ENCODE peak calls at places on chromosomes 7 and 10, in six cellular contexts. A is A549, Q is WTC11, G is HepG2, F is K562, Y is H1. J is an unnamed sample.

GRCh38 chr7:123711832-123712293 is 36.9 kb downstream of the WASL start:
- DNase-seq in F (peak), G (no peak), Q (no peak), Y (no peak), A (no peak), J (no peak)

GRCh38 chr7:33128631-33128989 is 754 bp upstream of the BBS9 start:
- DNase-seq in G (no peak), Q (no peak), F (no peak), A (no peak), Y (no peak), J (no peak)

GRCh38 chr7:158746957-158747356 is 42.4 kb upstream of the NCAPG2 start:
- DNase-seq in Q (no peak), Y (no peak), F (no peak), A (no peak), G (no peak), J (no peak)

GRCh38 chr10:10794056-10794455 is 223.6 kb upstream of the CELF2 start:
- DNase-seq in Q (no peak), F (no peak), G (no peak), Y (no peak), A (no peak), J (no peak)

GRCh38 chr10:116857156-116857555 is 7.9 kb downstream of the ENO4 start:
- DNase-seq in A (no peak), G (no peak), Y (no peak), F (no peak), Q (no peak), J (no peak)

GRCh38 chr10:59805043-59805442 is 51.8 kb upstream of the MRLN start:
- DNase-seq in F (peak), A (peak), Y (peak), G (peak), Q (peak), J (no peak)

GRCh38 chr10:75358121-75358520 is 43.4 kb downstream of the ZNF503 start:
- DNase-seq in Q (no peak), G (no peak), A (no peak), Y (no peak), F (no peak), J (no peak)

GRCh38 chr7:115558186-115558585 is 472.4 kb downstream of the TFEC start:
- DNase-seq in Y (no peak), Q (no peak), A (no peak), G (no peak), F (no peak), J (no peak)

GRCh38 chr7:157843336-157844140 is 506.7 kb downstream of the DNAJB6 start:
- DNase-seq in F (no peak), A (no peak), Y (no peak), Q (no peak), G (no peak), J (no peak)

GRCh38 chr10:57983226-57983870 is 284.3 kb downstream of the IPMK start:
- DNase-seq in G (no peak), Y (no peak), F (no peak), A (no peak), Q (no peak), J (no peak)

GRCh38 chr10:59362184-59362966 is at the start of gene FAM13C:
- DNase-seq in G (peak), Y (peak), A (peak), Q (peak), F (no peak), J (peak)

GRCh38 chr7:98077762-98078161 is 28.9 kb upstream of the LMTK2 start:
- DNase-seq in Y (no peak), F (no peak), A (no peak), G (no peak), Q (no peak), J (no peak)

GRCh38 chr10:24465124-24465874 is 256.4 kb downstream of the KIAA1217 start:
- DNase-seq in A (no peak), Q (no peak), G (no peak), Y (no peak), F (no peak), J (no peak)

GRCh38 chr7:44750921-44751571 is 2.4 kb downstream of the ZMIZ2 start:
- DNase-seq in Q (no peak), Y (no peak), G (no peak), A (no peak), F (peak), J (no peak)

GRCh38 chr10:35377050-35377723 is 40.9 kb downstream of the CCNY start:
- DNase-seq in Y (no peak), Q (no peak), G (no peak), F (no peak), A (no peak), J (no peak)

GRCh38 chr10:64574371-64574770 is 1053.2 kb downstream of the REEP3 start:
- DNase-seq in F (peak), G (no peak), A (no peak), Q (no peak), Y (no peak), J (no peak)

GRCh38 chr7:37732253-37732652 is 48.7 kb downstream of the GPR141 start:
- DNase-seq in F (peak), Y (peak), G (peak), Q (peak), A (no peak), J (peak)

GRCh38 chr10:56551037-56551436 is 190.0 kb upstream of the ZWINT start:
- DNase-seq in F (no peak), A (no peak), Y (no peak), Q (no peak), G (peak), J (no peak)

GRCh38 chr7:78607099-78607498 is 808.5 kb downstream of the PHTF2 start:
- DNase-seq in F (no peak), A (no peak), Y (peak), G (no peak), Q (peak), J (no peak)

GRCh38 chr7:52269669-52270068 is 765.8 kb upstream of the POM121L12 start:
- DNase-seq in Q (no peak), A (no peak), F (no peak), Y (no peak), G (no peak), J (peak)

GRCh38 chr10:62373995-62374861 is at the start of gene ZNF365:
- DNase-seq in A (peak), G (no peak), F (no peak), Q (peak), Y (no peak), J (no peak)

GRCh38 chr10:89224697-89225443 is 17.8 kb upstream of the CH25H start:
- DNase-seq in F (peak), G (no peak), A (no peak), Q (no peak), Y (no peak), J (peak)

GRCh38 chr10:4569132-4569531 is 256.9 kb upstream of the AKR1E2 start:
- DNase-seq in Q (no peak), G (no peak), A (no peak), Y (no peak), F (no peak), J (no peak)

GRCh38 chr7:55230014-55230413 is 135.1 kb upstream of the LANCL2 start:
- DNase-seq in A (no peak), Q (no peak), F (no peak), Y (no peak), G (no peak), J (no peak)

GRCh38 chr7:99036531-99037175 is 107.3 kb downstream of the SMURF1 start:
- DNase-seq in Q (peak), Y (peak), F (peak), G (peak), A (peak), J (peak)

GRCh38 chr10:88458209-88458608 is 124.9 kb downstream of the RNLS start:
- DNase-seq in A (no peak), F (no peak), Q (no peak), G (no peak), Y (no peak), J (no peak)

GRCh38 chr10:71136036-71136690 is 76.2 kb upstream of the UNC5B start:
- DNase-seq in Q (no peak), Y (no peak), F (no peak), A (no peak), G (no peak), J (no peak)

GRCh38 chr7:131493559-131493958 is 62.9 kb downstream of the PODXL start:
- DNase-seq in G (no peak), A (no peak), Q (no peak), F (no peak), Y (no peak), J (no peak)

GRCh38 chr7:132367795-132368194 is 208.5 kb downstream of the PLXNA4 start:
- DNase-seq in Y (no peak), G (no peak), F (no peak), A (no peak), Q (no peak), J (no peak)

GRCh38 chr10:15189133-15189881 is 20.8 kb upstream of the NMT2 start:
- DNase-seq in A (no peak), Q (no peak), F (no peak), G (no peak), Y (no peak), J (no peak)

GRCh38 chr10:100370561-100370975 is 23.5 kb downstream of the SCD start:
- DNase-seq in A (no peak), F (peak), G (peak), Y (no peak), Q (no peak), J (no peak)

GRCh38 chr10:85767936-85768335 is 598.7 kb downstream of the GRID1 start:
- DNase-seq in Q (no peak), F (no peak), A (no peak), G (no peak), Y (no peak), J (no peak)

GRCh38 chr7:122260336-122260735 is 44.2 kb downstream of the FEZF1 start:
- DNase-seq in Q (no peak), F (no peak), Y (no peak), G (no peak), A (no peak), J (no peak)

GRCh38 chr7:90262438-90262837 is 17.5 kb downstream of the CFAP69 start:
- DNase-seq in Y (no peak), A (peak), G (no peak), Q (no peak), F (peak), J (peak)

GRCh38 chr7:93949468-93949867 is 27.9 kb downstream of the GNG11 start:
- DNase-seq in Q (no peak), A (peak), F (no peak), Y (no peak), G (no peak), J (peak)

DNA sequence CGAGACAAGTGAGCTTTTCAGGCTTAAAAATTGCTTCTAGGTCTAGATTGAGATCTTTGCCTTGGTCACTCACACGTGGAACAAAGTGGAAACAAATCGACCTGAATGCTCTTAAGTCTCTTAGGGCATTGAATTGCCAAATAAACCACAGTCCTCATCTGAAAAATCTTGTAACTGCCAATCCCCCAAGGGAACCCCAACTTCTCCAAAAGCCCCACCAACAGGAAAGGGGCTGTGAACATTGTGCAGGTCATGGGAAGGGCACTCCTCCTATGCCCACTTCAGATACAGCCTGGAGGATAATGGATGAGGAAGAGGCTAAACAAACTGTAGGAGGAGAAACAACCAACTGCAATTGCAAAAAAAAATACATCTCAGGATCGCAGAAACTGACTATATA is 91.3 kb downstream of the DGKI start:
- DNase-seq in A (no peak), G (no peak), Q (no peak), F (no peak), Y (no peak), J (no peak)
- TF ChIP-seq JUN in A (no peak), G (no peak), Q (no peak), F (no peak), Y (no peak), J (no peak)

GRCh38 chr7:118918556-118918955 is 694.1 kb downstream of the ANKRD7 start:
- DNase-seq in Y (no peak), Q (no peak), G (peak), F (peak), A (no peak), J (no peak)
- TF ChIP-seq JUN in Y (no peak), Q (no peak), G (no peak), F (no peak), A (no peak), J (no peak)

GRCh38 chr7:1531263-1531978 is 919 bp downstream of the MAFK start:
- DNase-seq in Q (no peak), Y (no peak), A (no peak), F (no peak), G (no peak), J (peak)
- TF ChIP-seq JUN in Q (no peak), Y (no peak), A (no peak), F (no peak), G (no peak), J (no peak)

GRCh38 chr10:50501478-50501877 is 122.3 kb downstream of the SGMS1 start:
- DNase-seq in A (no peak), F (peak), G (peak), Y (no peak), Q (no peak), J (no peak)

GRCh38 chr10:50501899-50502556 is 121.7 kb downstream of the SGMS1 start:
- DNase-seq in Q (no peak), G (peak), F (no peak), A (no peak), Y (no peak), J (no peak)

GRCh38 chr10:50506861-50507573 is 116.7 kb downstream of the SGMS1 start:
- DNase-seq in G (peak), Q (no peak), A (no peak), Y (no peak), F (no peak), J (no peak)

GRCh38 chr10:50504389-50504788 is 119.4 kb downstream of the SGMS1 start:
- DNase-seq in Q (no peak), A (no peak), Y (no peak), G (no peak), F (no peak), J (no peak)

DNA sequence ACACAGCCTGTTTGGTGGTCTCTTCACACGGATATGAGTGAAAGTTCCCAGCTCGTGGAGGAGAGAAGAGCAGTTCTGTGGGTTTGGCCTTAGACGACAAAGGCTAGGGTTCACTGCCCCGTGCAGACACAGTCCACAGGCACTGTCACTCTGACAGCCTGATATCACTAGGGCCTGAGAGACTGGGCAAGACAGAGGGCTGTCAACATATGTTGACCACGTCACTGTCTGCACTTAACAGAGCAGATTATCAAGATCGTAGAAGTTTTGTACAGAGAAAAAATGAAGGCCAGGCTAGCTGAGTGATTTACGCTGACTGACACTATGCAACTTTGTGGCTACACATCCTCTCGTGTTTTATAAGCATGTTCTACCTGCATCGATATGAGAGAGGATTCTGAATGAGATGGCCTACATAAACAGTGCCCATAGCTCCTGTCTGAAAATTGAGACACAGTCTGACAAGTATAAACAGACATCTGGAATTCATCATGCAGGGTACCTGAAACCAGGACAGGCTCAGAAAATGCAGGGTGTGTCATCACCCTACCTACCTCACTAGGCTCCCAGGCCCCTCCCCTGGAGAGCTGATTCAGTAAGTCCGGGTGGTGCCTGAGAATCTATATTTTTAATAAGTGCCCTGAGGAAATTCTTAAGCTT is 120.0 kb downstream of the SGMS1 start:
- DNase-seq in G (no peak), Y (no peak), Q (no peak), A (no peak), F (peak), J (no peak)
- TF ChIP-seq JUN in G (no peak), Y (no peak), Q (no peak), A (no peak), F (no peak), J (no peak)

DNA sequence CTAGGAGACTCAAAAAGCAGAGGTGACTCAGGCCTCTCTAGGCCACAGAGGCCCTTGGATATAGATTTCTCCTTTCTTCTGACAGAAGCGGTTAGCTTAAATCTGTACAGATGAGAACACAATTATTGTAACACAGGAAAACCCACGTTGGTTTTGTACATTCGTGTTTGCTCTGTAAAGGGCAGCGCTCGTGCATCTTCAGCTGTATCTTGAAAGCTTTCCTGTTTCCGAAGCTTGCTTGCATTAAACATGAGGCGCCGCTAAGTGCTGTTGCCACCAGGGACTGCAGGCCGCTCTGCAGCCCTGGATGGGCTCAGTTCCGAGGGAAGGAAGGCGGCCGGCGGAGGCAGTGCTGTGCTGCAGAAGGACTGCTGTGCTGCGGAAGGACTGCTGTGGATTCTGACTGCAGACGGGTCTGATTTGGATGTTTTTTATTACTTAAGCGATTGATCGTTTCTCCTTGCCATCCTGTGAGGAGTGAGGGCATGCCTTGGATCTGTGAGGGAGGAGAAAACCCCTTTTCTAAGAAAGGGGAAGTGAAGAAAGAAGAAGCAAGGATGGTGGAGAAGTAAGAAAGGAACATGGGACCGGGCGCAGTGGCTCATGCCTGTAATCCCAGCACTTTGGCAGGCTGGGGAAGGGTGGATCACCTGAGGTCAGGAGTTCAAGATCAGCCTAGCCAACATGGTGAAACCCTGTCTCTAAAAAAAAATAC is 53.4 kb downstream of the FHIP2A start:
- DNase-seq in F (peak), Y (no peak), G (peak), A (no peak), Q (peak), J (no peak)
- TF ChIP-seq JUN in F (no peak), Y (no peak), G (no peak), A (no peak), Q (no peak), J (no peak)

J was measured in endothelial cell of umbilical vein.